ENCODE peak calls at places on chromosomes 12 and 14, in seven cellular contexts. F is fibroblast of lung, D is endothelial cell, X is COR-L47, H is K562, G is glomerular endothelial cell, Q is uterus. E is an unnamed sample.

GRCh38 chr12:65612440-65612839 is 211.8 kb upstream of the HMGA2 start:
- DNase-seq in F (peak), D (no peak), X (no peak), H (no peak), G (peak), Q (no peak), E (no peak)

GRCh38 chr12:109621271-109621671 is 47.7 kb downstream of the MVK start:
- DNase-seq in F (no peak), D (no peak), X (no peak), H (no peak), G (no peak), Q (no peak), E (peak)

GRCh38 chr14:24042733-24043132 is 9.1 kb upstream of the CARMIL3 start:
- DNase-seq in F (no peak), D (no peak), X (no peak), H (no peak), G (no peak), Q (no peak), E (peak)

GRCh38 chr12:62933871-62934798 is 815 bp downstream of the PPM1H start:
- DNase-seq in F (peak), D (peak), X (peak), H (peak), G (no peak), Q (no peak), E (no peak)

GRCh38 chr12:104656921-104657320 is 200.2 kb downstream of the CHST11 start:
- DNase-seq in F (no peak), D (no peak), X (no peak), H (no peak), G (no peak), Q (no peak), E (no peak)

GRCh38 chr12:14260011-14260993 is 105.2 kb upstream of the ATF7IP start:
- DNase-seq in F (peak), D (peak), X (peak), H (peak), G (no peak), Q (peak), E (no peak)

GRCh38 chr12:124517260-124518050 is 50.0 kb downstream of the NCOR2 start:
- DNase-seq in F (peak), D (no peak), X (peak), H (no peak), G (no peak), Q (peak), E (peak)

GRCh38 chr12:56581418-56582145 is 48.5 kb downstream of the BAZ2A start:
- DNase-seq in F (peak), D (no peak), X (no peak), H (peak), G (no peak), Q (no peak), E (no peak)

GRCh38 chr14:99242816-99243795 is 28.9 kb downstream of the BCL11B start:
- DNase-seq in F (no peak), D (no peak), X (no peak), H (no peak), G (no peak), Q (no peak), E (peak)

GRCh38 chr14:21990116-21990515 is 316.5 kb upstream of the OR4E1 start:
- DNase-seq in F (no peak), D (no peak), X (no peak), H (no peak), G (no peak), Q (no peak), E (no peak)

GRCh38 chr12:108119126-108119973 is 9.7 kb upstream of the WSCD2 start:
- DNase-seq in F (no peak), D (no peak), X (no peak), H (peak), G (no peak), Q (peak), E (no peak)

GRCh38 chr12:27237790-27238771 is 6.0 kb upstream of the STK38L start:
- DNase-seq in F (no peak), D (no peak), X (no peak), H (no peak), G (no peak), Q (no peak), E (no peak)

GRCh38 chr14:59695198-59695597 is 118.6 kb upstream of the CCDC175 start:
- DNase-seq in F (no peak), D (no peak), X (no peak), H (no peak), G (no peak), Q (no peak), E (no peak)

GRCh38 chr12:104433061-104433460 is 23.7 kb upstream of the CHST11 start:
- DNase-seq in F (no peak), D (no peak), X (no peak), H (no peak), G (no peak), Q (no peak), E (peak)

GRCh38 chr12:6443361-6443983 is 1.3 kb upstream of the CD27 start:
- DNase-seq in F (no peak), D (no peak), X (no peak), H (no peak), G (no peak), Q (no peak), E (no peak)

GRCh38 chr12:76713130-76713529 is 50.8 kb upstream of the ZDHHC17 start:
- DNase-seq in F (no peak), D (no peak), X (no peak), H (no peak), G (no peak), Q (no peak), E (no peak)

GRCh38 chr14:53411110-53411509 is 258.0 kb upstream of the DDHD1 start:
- DNase-seq in F (peak), D (no peak), X (no peak), H (no peak), G (no peak), Q (no peak), E (no peak)

GRCh38 chr12:51293693-51294092 is 23.5 kb upstream of the SMAGP start:
- DNase-seq in F (no peak), D (no peak), X (no peak), H (no peak), G (no peak), Q (no peak), E (no peak)

GRCh38 chr12:48903363-48903981 is 21.8 kb downstream of the FKBP11 start:
- DNase-seq in F (peak), D (no peak), X (no peak), H (no peak), G (no peak), Q (no peak), E (no peak)

GRCh38 chr12:51047655-51048540 is at the start of gene LETMD1:
- DNase-seq in F (peak), D (peak), X (peak), H (peak), G (peak), Q (peak), E (peak)

GRCh38 chr12:115620816-115621215 is 656.7 kb downstream of the MED13L start:
- DNase-seq in F (no peak), D (no peak), X (no peak), H (no peak), G (no peak), Q (no peak), E (no peak)

GRCh38 chr14:104442107-104442551 is 137.4 kb upstream of the C14orf180 start:
- DNase-seq in F (no peak), D (no peak), X (no peak), H (no peak), G (no peak), Q (no peak), E (no peak)

GRCh38 chr14:34569750-34570149 is 30.2 kb upstream of the EAPP start:
- DNase-seq in F (peak), D (no peak), X (no peak), H (no peak), G (no peak), Q (no peak), E (no peak)

GRCh38 chr12:109286252-109286651 is 22.8 kb downstream of the FOXN4 start:
- DNase-seq in F (no peak), D (no peak), X (no peak), H (no peak), G (no peak), Q (no peak), E (no peak)

GRCh38 chr12:102010265-102010994 is 51.4 kb downstream of the WASHC3 start:
- DNase-seq in F (no peak), D (no peak), X (no peak), H (no peak), G (no peak), Q (no peak), E (no peak)

GRCh38 chr12:110281549-110282342 is 699 bp downstream of the ATP2A2 start:
- DNase-seq in F (peak), D (peak), X (peak), H (peak), G (no peak), Q (peak), E (no peak)

GRCh38 chr12:102954143-102954542 is 3.3 kb upstream of the ASCL1 start:
- DNase-seq in F (no peak), D (no peak), X (no peak), H (no peak), G (no peak), Q (no peak), E (no peak)

GRCh38 chr14:91270619-91271018 is 26.1 kb upstream of the GPR68 start:
- DNase-seq in F (no peak), D (no peak), X (peak), H (no peak), G (no peak), Q (no peak), E (peak)

GRCh38 chr12:44875954-44876553 is at the start of gene NELL2:
- DNase-seq in F (peak), D (peak), X (peak), H (peak), G (no peak), Q (no peak), E (peak)

GRCh38 chr12:105205322-105206048 is 30.5 kb downstream of the APPL2 start:
- DNase-seq in F (no peak), D (no peak), X (no peak), H (no peak), G (no peak), Q (no peak), E (no peak)

GRCh38 chr12:94640134-94640928 is 10.0 kb downstream of the TMCC3 start:
- DNase-seq in F (peak), D (no peak), X (no peak), H (no peak), G (no peak), Q (no peak), E (no peak)

GRCh38 chr14:25001096-25001982 is 48.6 kb downstream of the STXBP6 start:
- DNase-seq in F (peak), D (no peak), X (no peak), H (no peak), G (no peak), Q (no peak), E (no peak)

GRCh38 chr14:89767861-89768268 is 186.7 kb downstream of the EFCAB11 start:
- DNase-seq in F (peak), D (peak), X (peak), H (peak), G (no peak), Q (no peak), E (peak)

GRCh38 chr14:57939084-57939483 is 73.2 kb upstream of the SLC35F4 start:
- DNase-seq in F (no peak), D (no peak), X (no peak), H (no peak), G (no peak), Q (no peak), E (no peak)

GRCh38 chr12:27566626-27567025 is 42.6 kb downstream of the PPFIBP1 start:
- DNase-seq in F (no peak), D (no peak), X (no peak), H (no peak), G (no peak), Q (no peak), E (no peak)

GRCh38 chr14:45716506-45716905 is 463.5 kb upstream of the MIS18BP1 start:
- DNase-seq in F (no peak), D (peak), X (peak), H (peak), G (no peak), Q (no peak), E (peak)

GRCh38 chr12:7374423-7375144 is 69.4 kb downstream of the CD163L1 start:
- DNase-seq in F (no peak), D (peak), X (peak), H (peak), G (peak), Q (no peak), E (peak)

GRCh38 chr12:100555722-100556121 is 17.8 kb upstream of the GAS2L3 start:
- DNase-seq in F (no peak), D (no peak), X (no peak), H (no peak), G (no peak), Q (no peak), E (no peak)

GRCh38 chr14:102986810-102987579 is 64.5 kb downstream of the AMN start:
- DNase-seq in F (peak), D (no peak), X (no peak), H (no peak), G (no peak), Q (no peak), E (no peak)

GRCh38 chr14:77918448-77918847 is 118.5 kb downstream of the ADCK1 start:
- DNase-seq in F (no peak), D (no peak), X (no peak), H (peak), G (no peak), Q (no peak), E (no peak)